ENCODE peak calls at places on chromosomes 4 and X, in eight cellular contexts. U is upper lobe of left lung; Q is neural progenitor cell; M is stomach; E is keratinocyte; O is endothelial cell of umbilical vein; P is effector memory CD4-positive, alpha-beta T cell; D is A549. T is an unnamed sample.

GRCh38 chr4:56958111-56958517 is 19.3 kb downstream of the NOA1 start:
- DNase-seq in O (peak), E (no peak), U (no peak), Q (no peak), P (no peak), M (peak), D (no peak), T (peak)

GRCh38 chr4:17367201-17367600 is 144.7 kb downstream of the QDPR start:
- DNase-seq in P (no peak), O (no peak), M (no peak), U (no peak), D (no peak), E (no peak), Q (no peak), T (no peak)

GRCh38 chrX:105191878-105192277 is 28.6 kb downstream of the TEX13A start:
- DNase-seq in D (no peak), M (no peak), P (no peak), O (peak), Q (peak), U (no peak), E (no peak), T (peak)

GRCh38 chr4:77385124-77385969 is 220.3 kb upstream of the CXCL13 start:
- DNase-seq in M (peak), E (peak), U (no peak), D (peak), Q (peak), P (peak), O (peak), T (peak)

GRCh38 chr4:111601671-111602070 is 543.6 kb upstream of the FAM241A start:
- DNase-seq in Q (no peak), E (no peak), U (no peak), P (no peak), M (no peak), O (no peak), D (no peak), T (no peak)

GRCh38 chrX:11375614-11376119 is 82.5 kb downstream of the AMELX start:
- DNase-seq in O (peak), D (no peak), P (no peak), M (no peak), E (no peak), U (no peak), Q (no peak), T (no peak)

GRCh38 chr4:52052475-52052780 is 1.3 kb downstream of the SPATA18 start:
- DNase-seq in Q (no peak), P (no peak), O (peak), M (no peak), E (no peak), U (no peak), D (no peak), T (no peak)

GRCh38 chr4:17785858-17786257 is 4.4 kb upstream of the FAM184B start:
- DNase-seq in M (no peak), D (no peak), E (no peak), O (no peak), Q (no peak), U (no peak), P (no peak), T (no peak)

GRCh38 chrX:134603806-134604700 is 54.2 kb downstream of the PLAC1 start:
- DNase-seq in D (peak), O (peak), Q (no peak), U (no peak), E (peak), P (no peak), M (no peak), T (peak)

GRCh38 chrX:136738049-136738729 is 42.5 kb downstream of the ARHGEF6 start:
- DNase-seq in Q (no peak), O (no peak), U (no peak), P (no peak), D (no peak), M (no peak), E (no peak), T (no peak)

GRCh38 chr4:15400911-15401671 is 26.7 kb upstream of the C1QTNF7 start:
- DNase-seq in O (no peak), D (no peak), Q (no peak), P (no peak), M (no peak), E (no peak), U (no peak), T (peak)

GRCh38 chr4:153713840-153714239 is 29.8 kb downstream of the TLR2 start:
- DNase-seq in E (no peak), O (no peak), D (no peak), M (no peak), P (no peak), U (no peak), Q (no peak), T (peak)

GRCh38 chr4:143262838-143263237 is 73.8 kb upstream of the GAB1 start:
- DNase-seq in M (no peak), Q (no peak), D (no peak), E (no peak), U (no peak), P (no peak), O (no peak), T (no peak)

GRCh38 chr4:186266699-186267467 is 894 bp downstream of the F11 start:
- DNase-seq in O (no peak), U (peak), Q (peak), E (no peak), P (no peak), D (no peak), M (no peak), T (peak)

GRCh38 chrX:64338296-64338695 is 57.0 kb downstream of the MTMR8 start:
- DNase-seq in U (no peak), Q (no peak), O (no peak), D (no peak), E (no peak), M (no peak), P (no peak), T (no peak)

GRCh38 chrX:100264200-100264599 is 145.9 kb downstream of the PCDH19 start:
- DNase-seq in D (no peak), E (no peak), M (no peak), P (no peak), O (peak), Q (no peak), U (no peak), T (no peak)

GRCh38 chr4:146343199-146343598 is 128.9 kb downstream of the REELD1 start:
- DNase-seq in O (peak), E (no peak), U (no peak), P (no peak), Q (no peak), D (no peak), M (no peak), T (no peak)

GRCh38 chrX:97267916-97268680 is 384.4 kb downstream of the RPA4 start:
- DNase-seq in M (no peak), O (peak), E (no peak), D (no peak), Q (no peak), P (no peak), U (no peak), T (no peak)

GRCh38 chrX:108070891-108071290 is 20.5 kb downstream of the PSMD10 start:
- DNase-seq in M (no peak), P (no peak), Q (no peak), E (peak), D (no peak), U (no peak), O (peak), T (peak)

GRCh38 chrX:40085714-40086113 is 12.0 kb downstream of the BCOR start:
- DNase-seq in E (no peak), P (no peak), Q (no peak), U (no peak), O (no peak), D (no peak), M (no peak), T (no peak)

GRCh38 chrX:6968231-6968630 is 179.3 kb upstream of the STS start:
- DNase-seq in Q (no peak), E (no peak), M (no peak), D (no peak), U (no peak), P (no peak), O (no peak), T (peak)

GRCh38 chrX:131792356-131792749 is 230.7 kb upstream of the STK26 start:
- DNase-seq in O (no peak), U (no peak), Q (no peak), D (peak), M (peak), E (peak), P (peak), T (peak)

GRCh38 chrX:2498781-2499302 is 1.9 kb downstream of the DHRSX start:
- DNase-seq in P (no peak), Q (peak), D (peak), E (no peak), O (peak), U (no peak), M (peak), T (peak)

GRCh38 chrX:15493118-15494082 is at the start of gene PIR:
- DNase-seq in O (peak), M (peak), U (peak), Q (peak), E (no peak), P (peak), D (peak), T (peak)

GRCh38 chrX:15498741-15499140 is 1.9 kb upstream of the BMX start:
- DNase-seq in Q (no peak), D (no peak), O (peak), M (no peak), E (no peak), U (no peak), P (no peak), T (no peak)

GRCh38 chrX:15496809-15497208 is 3.7 kb upstream of the PIR start:
- DNase-seq in E (no peak), Q (no peak), D (no peak), M (no peak), P (no peak), O (peak), U (no peak), T (no peak)

GRCh38 chrX:15497865-15498264 is 2.7 kb upstream of the BMX start:
- DNase-seq in Q (peak), M (peak), E (no peak), P (peak), U (no peak), D (peak), O (peak), T (peak)

GRCh38 chrX:15495801-15496200 is 2.7 kb upstream of the PIR start:
- DNase-seq in M (no peak), O (no peak), D (no peak), Q (no peak), P (no peak), E (no peak), U (no peak), T (no peak)
- H3K4me3 ChIP-seq in M (no peak), O (no peak), D (no peak), Q (no peak), P (no peak), E (no peak), U (no peak), T (no peak)

GRCh38 chr4:134622194-134622593 is 420.6 kb upstream of the PABPC4L start:
- DNase-seq in Q (no peak), M (no peak), E (no peak), U (no peak), P (no peak), D (no peak), O (peak), T (no peak)
- H3K27ac ChIP-seq in Q (no peak), M (peak), E (no peak), U (no peak), P (no peak), D (no peak), O (peak), T (no peak)

GRCh38 chr4:45475490-45475889 is 648.4 kb downstream of the GABRG1 start:
- DNase-seq in D (no peak), U (no peak), E (no peak), P (no peak), M (no peak), O (no peak), Q (no peak), T (no peak)
- H3K4me3 ChIP-seq in D (no peak), U (no peak), E (no peak), P (no peak), M (no peak), O (no peak), Q (no peak), T (no peak)

DNA sequence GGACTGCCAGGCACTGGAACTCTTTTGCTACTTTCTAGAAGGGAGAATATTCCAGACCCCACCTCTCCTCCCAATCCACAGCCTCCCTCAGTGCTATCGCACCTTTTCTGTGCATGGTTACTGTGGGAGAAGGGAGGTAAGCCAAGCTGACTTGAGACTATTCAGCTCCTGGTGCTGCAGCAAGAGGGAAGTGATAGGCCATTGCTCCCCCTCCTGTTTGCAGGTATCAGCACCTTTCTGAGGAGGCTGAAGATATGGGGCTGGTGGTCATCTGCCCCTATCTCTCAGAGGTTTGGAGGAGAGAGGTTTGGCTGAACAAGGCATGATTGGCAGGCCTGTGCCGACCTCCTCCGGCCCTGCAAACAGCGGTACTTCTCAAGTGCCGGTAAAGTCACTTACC is 103.3 kb upstream of the GATB start:
- DNase-seq in M (no peak), O (no peak), P (no peak), Q (no peak), E (no peak), D (no peak), U (no peak), T (no peak)
- H3K27ac ChIP-seq in M (no peak), O (no peak), P (no peak), Q (no peak), E (no peak), D (no peak), U (no peak), T (no peak)

GRCh38 chr4:83112678-83113428 is 1.7 kb downstream of the PLAC8 start:
- DNase-seq in P (no peak), O (no peak), M (no peak), Q (no peak), E (no peak), D (no peak), U (no peak), T (peak)

GRCh38 chr4:83110222-83110945 is 4.1 kb downstream of the PLAC8 start:
- DNase-seq in Q (peak), P (peak), U (peak), D (peak), M (peak), O (peak), E (no peak), T (peak)

GRCh38 chr4:83112239-83112638 is 2.3 kb downstream of the PLAC8 start:
- DNase-seq in O (no peak), D (no peak), U (no peak), P (no peak), E (no peak), Q (no peak), M (no peak), T (no peak)

GRCh38 chr4:83109480-83110221 is 4.9 kb downstream of the PLAC8 start:
- DNase-seq in D (peak), U (peak), P (peak), E (no peak), Q (peak), M (peak), O (peak), T (no peak)

DNA sequence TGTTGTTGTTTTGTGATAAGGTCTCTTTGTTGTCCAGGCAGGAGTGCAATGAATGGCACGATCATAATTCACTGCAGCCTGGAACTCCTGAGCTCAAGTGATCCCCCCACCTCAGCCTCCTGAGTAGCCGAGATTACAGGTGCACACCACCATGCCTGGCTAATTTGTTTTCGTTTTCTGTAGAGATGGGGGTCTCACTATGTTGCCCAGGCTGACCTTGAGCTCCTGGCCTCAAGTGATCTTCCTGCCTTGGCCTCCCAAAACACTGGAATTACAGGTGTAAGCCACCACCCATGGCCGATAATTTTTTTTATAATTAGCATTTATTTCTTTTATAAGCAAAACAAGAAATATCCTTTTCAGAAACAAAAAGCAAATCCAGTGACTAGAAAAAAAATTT is 3.6 kb downstream of the PLAC8 start:
- DNase-seq in Q (no peak), E (no peak), U (no peak), O (no peak), M (no peak), D (no peak), P (no peak), T (no peak)
- H3K4me3 ChIP-seq in Q (no peak), E (no peak), U (no peak), O (no peak), M (no peak), D (no peak), P (peak), T (no peak)

GRCh38 chrX:55908685-55909212 is 191.2 kb downstream of the RRAGB start:
- DNase-seq in E (no peak), D (peak), M (no peak), P (no peak), U (peak), O (peak), Q (peak), T (no peak)

DNA sequence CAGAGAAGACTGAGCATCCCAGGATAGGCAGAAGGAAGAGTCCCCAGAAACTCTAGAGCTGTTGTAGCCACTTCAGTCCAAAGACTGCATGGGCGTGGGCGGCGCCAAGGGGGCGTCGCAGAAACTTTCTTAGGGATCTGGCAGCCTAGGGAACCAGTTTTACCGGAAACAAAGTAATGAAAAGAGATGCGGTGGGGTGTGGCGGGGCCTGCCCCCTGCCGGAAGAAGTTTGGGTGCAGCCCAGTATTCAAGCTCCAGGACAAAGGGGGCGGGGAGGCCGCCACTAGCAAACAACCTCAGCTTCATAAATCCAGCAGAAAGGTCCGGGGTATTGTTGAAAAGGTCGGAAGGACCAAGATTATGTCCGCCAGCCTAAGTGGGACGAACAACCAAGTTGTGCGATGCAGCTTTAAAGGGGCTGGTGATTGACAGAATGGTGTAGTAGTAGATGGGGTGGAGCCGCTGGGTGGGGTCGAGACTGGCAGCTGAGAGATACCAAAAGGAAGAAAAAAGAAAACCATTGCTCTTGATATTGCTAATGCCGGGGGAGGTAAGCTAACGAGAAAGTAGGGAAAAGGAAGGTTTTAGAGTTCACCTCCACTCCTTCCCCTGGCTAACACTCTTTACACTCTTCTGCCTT is 190.5 kb downstream of the RRAGB start:
- DNase-seq in M (peak), P (no peak), O (peak), U (peak), E (no peak), D (no peak), Q (peak), T (peak)
- H3K27ac ChIP-seq in M (peak), P (no peak), O (peak), U (peak), E (peak), D (peak), Q (no peak), T (no peak)

GRCh38 chrX:43566170-43566569 is 89.9 kb upstream of the MAOA start:
- DNase-seq in Q (no peak), P (no peak), U (no peak), O (no peak), E (no peak), M (no peak), D (no peak), T (no peak)
- H3K4me3 ChIP-seq in Q (no peak), P (no peak), U (no peak), O (no peak), E (no peak), M (no peak), D (no peak), T (no peak)